ENCODE peak calls at places on chromosomes 2 and 18, in four cellular contexts. One of them, this sample, is unnamed.

GRCh38 chr2:641501-642430 is 35.4 kb downstream of the TMEM18 start:
- DNase-seq in pancreas: no peak
- DNase-seq in fibroblast of the aortic adventitia: no peak
- DNase-seq in CD8-positive, alpha-beta T cell: no peak
- DNase-seq in this sample: no peak

GRCh38 chr18:77207540-77207939 is 42.1 kb upstream of the GALR1 start:
- DNase-seq in pancreas: peak; percentile 78
- DNase-seq in fibroblast of the aortic adventitia: peak; percentile 97
- DNase-seq in CD8-positive, alpha-beta T cell: peak; percentile 69
- DNase-seq in this sample: peak; percentile 56

GRCh38 chr2:20213651-20214565 is 11.0 kb downstream of the SDC1 start:
- DNase-seq in pancreas: no peak
- DNase-seq in fibroblast of the aortic adventitia: no peak
- DNase-seq in CD8-positive, alpha-beta T cell: no peak
- DNase-seq in this sample: no peak

GRCh38 chr18:22169011-22169888 is at the start of gene GATA6:
- DNase-seq in pancreas: peak; percentile 97
- DNase-seq in fibroblast of the aortic adventitia: peak; percentile 99
- DNase-seq in CD8-positive, alpha-beta T cell: peak; percentile 70
- DNase-seq in this sample: peak; percentile 21

GRCh38 chr2:39723946-39724827 is 54.9 kb downstream of the THUMPD2 start:
- DNase-seq in pancreas: no peak
- DNase-seq in fibroblast of the aortic adventitia: no peak
- DNase-seq in CD8-positive, alpha-beta T cell: no peak
- DNase-seq in this sample: no peak

GRCh38 chr2:228774548-228774947 is 496.5 kb downstream of the PID1 start:
- DNase-seq in pancreas: no peak
- DNase-seq in fibroblast of the aortic adventitia: no peak
- DNase-seq in CD8-positive, alpha-beta T cell: no peak
- DNase-seq in this sample: no peak

GRCh38 chr18:62763101-62763521 is 47.8 kb downstream of the PHLPP1 start:
- DNase-seq in pancreas: no peak
- DNase-seq in fibroblast of the aortic adventitia: no peak
- DNase-seq in CD8-positive, alpha-beta T cell: no peak
- DNase-seq in this sample: no peak

GRCh38 chr2:148756292-148756975 is 111.9 kb downstream of the EPC2 start:
- DNase-seq in pancreas: no peak
- DNase-seq in fibroblast of the aortic adventitia: peak; percentile 2
- DNase-seq in CD8-positive, alpha-beta T cell: no peak
- DNase-seq in this sample: peak; percentile 2

GRCh38 chr2:210913461-210913860 is 357.1 kb downstream of the CPS1 start:
- DNase-seq in pancreas: no peak
- DNase-seq in fibroblast of the aortic adventitia: peak; percentile 58
- DNase-seq in CD8-positive, alpha-beta T cell: no peak
- DNase-seq in this sample: peak; percentile 0

GRCh38 chr2:81767173-81767720 is 1462.7 kb upstream of the LRRTM1 start:
- DNase-seq in pancreas: no peak
- DNase-seq in fibroblast of the aortic adventitia: peak; percentile 33
- DNase-seq in CD8-positive, alpha-beta T cell: no peak
- DNase-seq in this sample: no peak

GRCh38 chr2:7992612-7993596 is 689.0 kb upstream of the ID2 start:
- DNase-seq in pancreas: no peak
- DNase-seq in fibroblast of the aortic adventitia: peak; percentile 40
- DNase-seq in CD8-positive, alpha-beta T cell: no peak
- DNase-seq in this sample: no peak

GRCh38 chr18:13454363-13455150 is 236.0 kb downstream of the LDLRAD4 start:
- DNase-seq in pancreas: no peak
- DNase-seq in fibroblast of the aortic adventitia: no peak
- DNase-seq in CD8-positive, alpha-beta T cell: no peak
- DNase-seq in this sample: no peak

GRCh38 chr2:43075906-43076585 is 150.4 kb downstream of the ZFP36L2 start:
- DNase-seq in pancreas: no peak
- DNase-seq in fibroblast of the aortic adventitia: peak; percentile 89
- DNase-seq in CD8-positive, alpha-beta T cell: no peak
- DNase-seq in this sample: no peak

DNA sequence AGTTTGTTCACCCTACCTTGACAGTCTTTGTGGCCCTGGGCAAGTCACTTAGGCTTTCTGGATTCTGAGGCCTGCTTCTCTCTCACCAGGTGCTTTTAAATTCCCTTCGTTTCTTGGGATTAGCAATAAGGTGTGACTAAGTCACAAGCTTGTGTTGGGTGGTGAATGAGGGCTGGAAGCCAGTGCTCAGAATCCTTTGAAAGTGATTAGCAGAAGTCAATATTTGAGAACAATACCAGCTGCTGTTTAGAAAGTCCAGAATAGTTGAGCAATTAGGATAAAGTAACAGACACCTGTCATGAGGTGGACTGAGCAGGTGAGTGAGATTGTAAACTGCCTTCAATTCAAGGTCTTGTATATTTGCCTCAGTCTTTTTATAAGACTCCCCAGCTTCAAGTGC is 19.3 kb upstream of the MGAT5 start:
- DNase-seq in pancreas: peak; percentile 45
- DNase-seq in fibroblast of the aortic adventitia: no peak
- DNase-seq in CD8-positive, alpha-beta T cell: no peak
- DNase-seq in this sample: no peak
- TF ChIP-seq CTCF in pancreas: no peak
- TF ChIP-seq CTCF in fibroblast of the aortic adventitia: no peak
- TF ChIP-seq CTCF in CD8-positive, alpha-beta T cell: no peak
- TF ChIP-seq CTCF in this sample: no peak

DNA sequence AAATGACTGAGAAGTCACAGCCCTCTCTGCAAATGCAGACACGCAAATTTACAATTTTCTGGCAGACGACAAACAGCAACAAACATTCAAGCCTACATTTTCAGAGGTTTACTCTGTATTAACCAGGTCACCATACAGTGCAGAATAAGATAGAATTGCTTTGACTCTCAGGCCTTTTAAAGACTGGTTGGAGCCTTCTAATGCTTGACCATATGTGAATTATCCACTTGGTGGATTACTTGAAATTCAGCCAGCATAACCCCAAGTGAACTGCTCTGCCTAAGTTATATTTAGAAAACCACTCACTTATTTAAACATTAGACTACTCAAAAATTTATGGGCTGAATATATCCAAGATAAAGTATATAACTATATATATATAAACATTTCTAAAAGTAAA is 280.9 kb upstream of the STON1 start:
- DNase-seq in pancreas: no peak
- DNase-seq in fibroblast of the aortic adventitia: peak; percentile 80
- DNase-seq in CD8-positive, alpha-beta T cell: no peak
- DNase-seq in this sample: peak; percentile 20
- H3K4me3 ChIP-seq in pancreas: no peak overlapping the region
- H3K4me3 ChIP-seq in fibroblast of the aortic adventitia: no peak overlapping the region
- H3K4me3 ChIP-seq in CD8-positive, alpha-beta T cell: no peak overlapping the region
- H3K4me3 ChIP-seq in this sample: no peak overlapping the region

GRCh38 chr2:11758187-11758586 is 11.8 kb downstream of the LPIN1 start:
- DNase-seq in pancreas: no peak
- DNase-seq in fibroblast of the aortic adventitia: no peak
- DNase-seq in CD8-positive, alpha-beta T cell: no peak
- DNase-seq in this sample: no peak
- TF ChIP-seq CTCF in pancreas: no peak
- TF ChIP-seq CTCF in fibroblast of the aortic adventitia: no peak
- TF ChIP-seq CTCF in CD8-positive, alpha-beta T cell: no peak
- TF ChIP-seq CTCF in this sample: no peak

DNA sequence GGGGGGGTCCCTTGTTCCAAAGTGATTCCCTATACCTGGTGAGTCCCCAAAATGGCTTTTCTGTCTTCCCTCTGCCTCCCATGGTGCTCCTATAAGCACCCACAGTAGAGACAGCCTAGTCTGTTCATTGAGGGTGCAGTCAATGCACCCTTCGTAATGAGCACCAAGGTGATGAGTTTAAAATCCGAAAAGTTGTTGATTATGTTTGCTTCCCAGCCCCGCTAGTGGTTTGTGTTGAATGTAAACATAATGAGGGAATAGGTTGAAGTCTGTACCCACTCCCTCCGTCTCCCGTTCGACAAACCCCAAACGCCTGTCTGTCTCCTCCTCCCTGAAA is 2.3 kb downstream of the FOSL2 start:
- DNase-seq in pancreas: no peak
- DNase-seq in fibroblast of the aortic adventitia: no peak
- DNase-seq in CD8-positive, alpha-beta T cell: no peak
- DNase-seq in this sample: no peak
- H3K4me3 ChIP-seq in pancreas: peak overlapping the region; percentile 87
- H3K4me3 ChIP-seq in fibroblast of the aortic adventitia: peak overlapping the region; percentile 93
- H3K4me3 ChIP-seq in CD8-positive, alpha-beta T cell: peak overlapping the region; percentile 40
- H3K4me3 ChIP-seq in this sample: peak overlapping the region; percentile 83

DNA sequence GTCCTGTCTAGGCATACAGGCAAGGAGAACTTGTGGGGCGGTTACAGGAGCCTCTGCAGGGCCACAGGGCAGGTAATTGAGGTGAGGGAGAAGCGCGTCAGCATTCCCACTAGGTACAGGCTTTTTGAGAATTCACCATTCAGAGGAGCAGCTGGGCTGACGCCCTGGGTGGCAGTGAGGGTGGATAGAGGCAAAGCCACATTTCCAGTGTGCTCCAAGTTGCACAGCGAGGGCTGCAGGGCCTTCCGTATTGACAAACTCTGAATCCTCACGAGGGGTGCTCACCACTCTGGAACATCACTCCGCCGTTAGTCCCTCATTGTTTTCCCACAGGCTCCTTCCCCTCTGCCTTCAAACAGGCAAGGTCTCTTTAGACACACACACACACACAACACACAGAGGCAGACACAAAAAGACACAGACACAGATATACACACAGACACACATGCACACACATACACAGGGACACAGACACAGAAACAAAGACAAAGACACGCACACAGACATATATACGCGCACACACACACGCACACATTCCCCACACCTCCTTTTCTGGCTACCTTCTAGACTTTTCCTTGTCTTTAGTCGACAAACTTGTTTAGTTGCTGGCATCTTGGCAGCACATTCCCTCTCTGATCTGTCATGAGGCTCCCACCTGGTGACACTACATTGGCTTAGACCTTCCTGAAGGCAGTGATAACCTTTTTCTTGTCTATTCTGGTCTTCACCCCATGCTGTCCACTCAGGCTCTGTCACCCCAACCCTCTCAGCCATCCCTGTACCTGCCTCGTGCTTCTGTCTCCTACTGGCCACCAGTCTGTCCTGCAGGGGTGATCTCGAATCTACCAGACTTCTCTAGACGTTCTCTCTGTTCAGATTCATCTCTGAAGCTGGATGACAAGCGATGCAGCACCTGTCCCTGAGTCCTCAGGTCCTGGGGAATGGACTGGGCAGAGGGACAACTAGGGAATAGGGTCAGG is 136.8 kb downstream of the ALPK2 start:
- DNase-seq in pancreas: no peak
- DNase-seq in fibroblast of the aortic adventitia: no peak
- DNase-seq in CD8-positive, alpha-beta T cell: no peak
- DNase-seq in this sample: no peak
- TF ChIP-seq CTCF in pancreas: no peak
- TF ChIP-seq CTCF in fibroblast of the aortic adventitia: no peak
- TF ChIP-seq CTCF in CD8-positive, alpha-beta T cell: no peak
- TF ChIP-seq CTCF in this sample: no peak

This sample was measured in HFF-Myc.